ENCODE peak calls at places on chromosomes 7 and 10, in six cellular contexts. One of them, this sample, is unnamed.

GRCh38 chr7:142450206-142450605 is 192.3 kb upstream of the PRSS58 start:
- DNase-seq in K562: no peak
- DNase-seq in H1: no peak
- DNase-seq in HL-60: no peak
- DNase-seq in GM12878: no peak
- DNase-seq in HepG2: no peak
- DNase-seq in this sample: no peak

GRCh38 chr7:88151119-88151790 is 68.6 kb downstream of the SRI start:
- DNase-seq in K562: no peak
- DNase-seq in H1: no peak
- DNase-seq in HL-60: no peak
- DNase-seq in GM12878: no peak
- DNase-seq in HepG2: peak
- DNase-seq in this sample: no peak

GRCh38 chr7:139931190-139932007 is 102.3 kb downstream of the TBXAS1 start:
- DNase-seq in K562: no peak
- DNase-seq in H1: no peak
- DNase-seq in HL-60: no peak
- DNase-seq in GM12878: no peak
- DNase-seq in HepG2: no peak
- DNase-seq in this sample: no peak

GRCh38 chr10:35875281-35875680 is 233.2 kb upstream of the FZD8 start:
- DNase-seq in K562: no peak
- DNase-seq in H1: no peak
- DNase-seq in HL-60: no peak
- DNase-seq in GM12878: no peak
- DNase-seq in HepG2: no peak
- DNase-seq in this sample: no peak

GRCh38 chr7:138565451-138566114 is 105.5 kb downstream of the TRIM24 start:
- DNase-seq in K562: no peak
- DNase-seq in H1: no peak
- DNase-seq in HL-60: peak
- DNase-seq in GM12878: no peak
- DNase-seq in HepG2: peak
- DNase-seq in this sample: no peak

GRCh38 chr7:148650232-148650858 is 48.4 kb upstream of the CUL1 start:
- DNase-seq in K562: no peak
- DNase-seq in H1: no peak
- DNase-seq in HL-60: no peak
- DNase-seq in GM12878: no peak
- DNase-seq in HepG2: no peak
- DNase-seq in this sample: no peak

GRCh38 chr7:44995555-44996493 is 4.2 kb upstream of the CCM2 start:
- DNase-seq in K562: no peak
- DNase-seq in H1: no peak
- DNase-seq in HL-60: no peak
- DNase-seq in GM12878: peak
- DNase-seq in HepG2: no peak
- DNase-seq in this sample: no peak

GRCh38 chr7:15104411-15105092 is 202.0 kb upstream of the DGKB start:
- DNase-seq in K562: no peak
- DNase-seq in H1: no peak
- DNase-seq in HL-60: no peak
- DNase-seq in GM12878: no peak
- DNase-seq in HepG2: no peak
- DNase-seq in this sample: peak

GRCh38 chr10:125105155-125105554 is 55.2 kb downstream of the CTBP2 start:
- DNase-seq in K562: no peak
- DNase-seq in H1: no peak
- DNase-seq in HL-60: no peak
- DNase-seq in GM12878: no peak
- DNase-seq in HepG2: no peak
- DNase-seq in this sample: no peak

GRCh38 chr10:620971-621370 is 68.5 kb downstream of the DIP2C start:
- DNase-seq in K562: no peak
- DNase-seq in H1: no peak
- DNase-seq in HL-60: no peak
- DNase-seq in GM12878: no peak
- DNase-seq in HepG2: no peak
- DNase-seq in this sample: no peak

GRCh38 chr7:2936891-2937580 is 92.9 kb upstream of the GNA12 start:
- DNase-seq in K562: no peak
- DNase-seq in H1: no peak
- DNase-seq in HL-60: no peak
- DNase-seq in GM12878: no peak
- DNase-seq in HepG2: no peak
- DNase-seq in this sample: no peak

GRCh38 chr10:76036410-76036940 is 605.1 kb downstream of the LRMDA start:
- DNase-seq in K562: peak
- DNase-seq in H1: peak
- DNase-seq in HL-60: peak
- DNase-seq in GM12878: no peak
- DNase-seq in HepG2: no peak
- DNase-seq in this sample: peak

GRCh38 chr10:44325878-44326277 is 59.0 kb downstream of the CXCL12 start:
- DNase-seq in K562: no peak
- DNase-seq in H1: no peak
- DNase-seq in HL-60: no peak
- DNase-seq in GM12878: no peak
- DNase-seq in HepG2: no peak
- DNase-seq in this sample: no peak
- TF ChIP-seq GABPA in K562: no peak
- TF ChIP-seq GABPA in H1: no peak
- TF ChIP-seq GABPA in HL-60: no peak
- TF ChIP-seq GABPA in GM12878: no peak
- TF ChIP-seq GABPA in HepG2: no peak
- TF ChIP-seq GABPA in this sample: no peak

GRCh38 chr7:118918556-118918955 is 694.1 kb downstream of the ANKRD7 start:
- DNase-seq in K562: no peak
- DNase-seq in H1: no peak
- DNase-seq in HL-60: no peak
- DNase-seq in GM12878: no peak
- DNase-seq in HepG2: peak
- DNase-seq in this sample: peak
- TF ChIP-seq GABPA in K562: no peak
- TF ChIP-seq GABPA in H1: no peak
- TF ChIP-seq GABPA in HL-60: no peak
- TF ChIP-seq GABPA in GM12878: no peak
- TF ChIP-seq GABPA in HepG2: no peak
- TF ChIP-seq GABPA in this sample: no peak

GRCh38 chr10:19256331-19256730 is 207.7 kb downstream of the MALRD1 start:
- DNase-seq in K562: no peak
- DNase-seq in H1: no peak
- DNase-seq in HL-60: no peak
- DNase-seq in GM12878: no peak
- DNase-seq in HepG2: no peak
- DNase-seq in this sample: no peak

GRCh38 chr10:19247843-19248242 is 199.2 kb downstream of the MALRD1 start:
- DNase-seq in K562: no peak
- DNase-seq in H1: no peak
- DNase-seq in HL-60: no peak
- DNase-seq in GM12878: no peak
- DNase-seq in HepG2: peak
- DNase-seq in this sample: no peak

GRCh38 chr10:19245889-19246841 is 197.6 kb downstream of the MALRD1 start:
- DNase-seq in K562: no peak
- DNase-seq in H1: no peak
- DNase-seq in HL-60: no peak
- DNase-seq in GM12878: no peak
- DNase-seq in HepG2: no peak
- DNase-seq in this sample: peak

GRCh38 chr10:19250542-19250941 is 201.9 kb downstream of the MALRD1 start:
- DNase-seq in K562: no peak
- DNase-seq in H1: no peak
- DNase-seq in HL-60: no peak
- DNase-seq in GM12878: no peak
- DNase-seq in HepG2: no peak
- DNase-seq in this sample: no peak
- TF ChIP-seq GABPA in K562: no peak
- TF ChIP-seq GABPA in H1: no peak
- TF ChIP-seq GABPA in HL-60: no peak
- TF ChIP-seq GABPA in GM12878: no peak
- TF ChIP-seq GABPA in HepG2: no peak
- TF ChIP-seq GABPA in this sample: no peak

GRCh38 chr10:132578287-132578951 is 40.8 kb downstream of the INPP5A start:
- DNase-seq in K562: no peak
- DNase-seq in H1: no peak
- DNase-seq in HL-60: no peak
- DNase-seq in GM12878: no peak
- DNase-seq in HepG2: no peak
- DNase-seq in this sample: no peak
- TF ChIP-seq GABPA in K562: no peak
- TF ChIP-seq GABPA in H1: no peak
- TF ChIP-seq GABPA in HL-60: no peak
- TF ChIP-seq GABPA in GM12878: no peak
- TF ChIP-seq GABPA in HepG2: no peak
- TF ChIP-seq GABPA in this sample: no peak